ENCODE peak calls at places on chromosomes 13 and 19, in five cellular contexts. R is neural progenitor cell, Y is hepatocyte, P is mammary epithelial cell, E is fibroblast of lung. J is an unnamed sample. For H3K4me1, the result is how much of the 10 kb centered on the place peaks cover.

GRCh38 chr19:10418281-10419199 is 1.8 kb upstream of the PDE4A start:
- DNase-seq in E (peak), R (peak), P (no peak), Y (peak), J (no peak)

GRCh38 chr13:21435710-21436151 is 23.4 kb downstream of the ZDHHC20 start:
- DNase-seq in Y (peak), E (peak), P (peak), R (no peak), J (peak)

GRCh38 chr13:110915874-110916670 is 1.2 kb upstream of the ANKRD10 start:
- DNase-seq in P (peak), E (peak), Y (peak), R (no peak), J (peak)

GRCh38 chr13:85512421-85512820 is 286.8 kb downstream of the SLITRK6 start:
- DNase-seq in Y (no peak), P (no peak), R (no peak), E (no peak), J (no peak)

GRCh38 chr13:114105351-114106225 is 26.8 kb downstream of the RASA3 start:
- DNase-seq in E (no peak), Y (no peak), P (no peak), R (no peak), J (no peak)

GRCh38 chr13:94028234-94029145 is 451.0 kb downstream of the DCT start:
- DNase-seq in P (no peak), Y (no peak), E (no peak), R (no peak), J (no peak)

GRCh38 chr19:13153627-13154240 is 3.5 kb downstream of the IER2 start:
- DNase-seq in Y (peak), R (no peak), E (peak), P (no peak), J (peak)

GRCh38 chr13:24741016-24741662 is 22.8 kb upstream of the RNF17 start:
- DNase-seq in P (no peak), R (no peak), Y (no peak), E (no peak), J (no peak)

GRCh38 chr13:37534181-37534580 is 64.4 kb downstream of the POSTN start:
- DNase-seq in P (peak), Y (no peak), R (no peak), E (peak), J (peak)

GRCh38 chr13:33637978-33638743 is 179.8 kb upstream of the RFC3 start:
- DNase-seq in P (peak), R (no peak), E (peak), Y (no peak), J (peak)

GRCh38 chr19:12783226-12783848 is 7.9 kb upstream of the JUNB start:
- DNase-seq in R (no peak), Y (no peak), P (no peak), E (no peak), J (no peak)

GRCh38 chr13:114097893-114098688 is 34.3 kb downstream of the RASA3 start:
- DNase-seq in Y (no peak), P (no peak), R (no peak), E (no peak), J (no peak)

GRCh38 chr19:3494051-3494450 is 6.4 kb downstream of the DOHH start:
- DNase-seq in Y (no peak), R (peak), E (no peak), P (no peak), J (no peak)

DNA sequence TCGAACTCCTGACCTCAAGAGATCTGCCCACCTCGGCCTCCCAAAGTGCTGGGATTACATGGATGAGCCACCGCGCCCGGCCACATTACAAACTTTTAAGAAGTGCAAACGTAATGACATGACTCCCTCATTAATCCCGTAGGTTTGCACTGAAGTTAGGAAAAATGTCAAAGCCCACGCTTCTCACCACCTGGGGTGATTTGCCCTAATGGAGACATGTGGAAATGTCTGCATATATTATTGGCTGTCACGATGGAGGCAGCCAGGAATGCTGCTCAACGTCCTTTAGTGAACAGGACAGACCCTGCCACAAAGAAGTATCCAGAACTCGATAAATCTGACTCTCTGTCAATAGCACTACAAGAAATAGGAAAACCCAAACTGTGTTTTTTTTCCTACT is 21.0 kb downstream of the NLRP9 start:
- DNase-seq in E (no peak), P (no peak), Y (no peak), R (no peak), J (no peak)
- H3K4me1 ChIP-seq in E (under half), P (under half), Y (under half), R (under half), J (under half)

DNA sequence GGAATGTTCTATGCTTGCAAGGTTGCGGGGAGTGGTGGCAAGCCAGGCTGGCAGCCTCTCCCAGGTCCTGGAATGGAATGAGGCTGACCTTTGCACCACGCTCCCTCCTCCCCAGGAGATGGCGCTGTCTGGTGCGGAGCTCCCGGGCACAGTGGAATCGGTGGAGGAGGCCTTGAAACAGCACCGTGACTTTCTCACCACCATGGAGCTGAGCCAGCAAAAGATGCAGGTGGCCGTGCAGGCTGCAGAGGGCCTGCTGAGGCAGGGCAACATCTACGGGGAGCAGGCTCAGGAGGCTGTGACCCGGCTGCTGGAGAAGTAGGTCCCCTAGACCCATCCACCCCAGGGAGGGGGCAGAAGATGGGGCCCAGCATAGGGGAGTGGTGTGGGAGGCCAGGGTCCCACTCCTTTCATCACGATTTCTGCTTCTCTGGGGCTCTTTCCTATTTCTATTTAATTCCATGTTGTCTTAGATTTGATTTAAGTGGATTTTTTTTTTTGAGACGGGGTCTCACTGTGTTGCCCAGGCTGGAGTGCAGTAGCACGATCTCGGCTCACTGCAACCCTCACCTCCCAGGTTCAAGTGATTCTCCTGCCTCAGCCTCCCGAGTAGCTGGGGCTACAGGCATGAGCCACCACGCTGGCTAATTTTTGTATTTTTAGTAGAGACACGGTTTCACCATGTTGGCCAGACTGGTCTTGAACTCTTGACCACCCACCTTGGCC is 53.2 kb upstream of the SHKBP1 start:
- DNase-seq in P (peak), Y (peak), R (peak), E (peak), J (peak)
- H2AFZ ChIP-seq in P (no peak), Y (no peak), R (no peak), E (no peak), J (no peak)

GRCh38 chr19:49338691-49339363 is 3.6 kb downstream of the CD37 start:
- DNase-seq in E (peak), R (peak), P (peak), Y (peak), J (peak)

GRCh38 chr19:49340865-49341718 is 5.9 kb downstream of the CD37 start:
- DNase-seq in P (no peak), E (no peak), Y (no peak), R (no peak), J (no peak)

GRCh38 chr19:49340069-49340864 is 5.1 kb downstream of the CD37 start:
- DNase-seq in E (no peak), Y (peak), P (no peak), R (peak), J (no peak)

GRCh38 chr19:49338023-49338677 is 2.9 kb downstream of the CD37 start:
- DNase-seq in P (no peak), E (no peak), R (peak), Y (no peak), J (no peak)

DNA sequence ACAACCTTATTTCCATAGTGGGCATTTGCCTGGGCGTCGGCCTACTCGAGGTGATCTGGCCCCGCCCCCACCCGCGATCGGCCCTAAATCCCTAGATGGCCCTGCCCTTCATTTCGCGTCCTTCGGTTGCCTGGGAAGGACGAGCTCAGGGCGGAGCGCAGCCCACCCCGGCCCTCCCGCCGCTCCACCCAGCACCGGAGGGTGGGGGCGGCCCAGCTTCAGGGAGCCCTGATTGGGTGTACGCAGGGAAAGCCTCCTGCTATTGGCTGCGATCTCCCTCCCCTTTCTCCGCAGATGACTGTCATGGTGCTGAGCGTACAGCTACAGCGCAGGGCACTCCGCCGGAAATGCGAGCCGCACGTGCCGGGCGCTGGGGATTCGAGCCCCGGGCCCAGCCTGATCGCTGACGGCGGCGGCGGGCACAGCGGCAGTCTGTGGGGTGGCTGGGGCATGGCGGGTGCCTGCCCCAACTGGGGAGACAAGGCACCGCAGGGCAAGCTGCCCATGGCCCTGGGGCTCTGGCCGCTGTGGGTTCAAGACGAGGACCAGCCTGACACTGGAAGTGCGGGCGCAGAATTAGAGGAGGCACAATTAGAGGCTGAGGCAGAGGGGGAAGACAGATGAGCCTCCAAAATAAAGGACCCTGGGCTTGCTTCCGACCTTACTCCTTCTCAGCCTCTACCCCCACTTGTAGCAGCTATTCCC is 4.3 kb downstream of the CD37 start:
- DNase-seq in E (peak), P (peak), Y (peak), R (peak), J (peak)
- H3K4me1 ChIP-seq in E (under half), P (under half), Y (under half), R (under half), J (under half)

GRCh38 chr19:38388310-38389100 is at the start of gene SPRED3:
- DNase-seq in E (peak), Y (peak), P (no peak), R (peak), J (no peak)

GRCh38 chr19:38386300-38386967 is 1.4 kb downstream of the GGN start:
- DNase-seq in R (peak), Y (peak), P (no peak), E (no peak), J (no peak)

GRCh38 chr19:38385804-38386257 is 2.0 kb downstream of the GGN start:
- DNase-seq in Y (no peak), E (no peak), R (peak), P (no peak), J (no peak)

GRCh38 chr19:38387550-38388309 is at the start of gene GGN:
- DNase-seq in E (peak), P (peak), Y (peak), R (peak), J (peak)

GRCh38 chr19:38386968-38387549 is 775 bp downstream of the GGN start:
- DNase-seq in Y (peak), E (no peak), P (no peak), R (no peak), J (no peak)
- H2AFZ ChIP-seq in Y (no peak), E (no peak), P (peak), R (no peak), J (no peak)

DNA sequence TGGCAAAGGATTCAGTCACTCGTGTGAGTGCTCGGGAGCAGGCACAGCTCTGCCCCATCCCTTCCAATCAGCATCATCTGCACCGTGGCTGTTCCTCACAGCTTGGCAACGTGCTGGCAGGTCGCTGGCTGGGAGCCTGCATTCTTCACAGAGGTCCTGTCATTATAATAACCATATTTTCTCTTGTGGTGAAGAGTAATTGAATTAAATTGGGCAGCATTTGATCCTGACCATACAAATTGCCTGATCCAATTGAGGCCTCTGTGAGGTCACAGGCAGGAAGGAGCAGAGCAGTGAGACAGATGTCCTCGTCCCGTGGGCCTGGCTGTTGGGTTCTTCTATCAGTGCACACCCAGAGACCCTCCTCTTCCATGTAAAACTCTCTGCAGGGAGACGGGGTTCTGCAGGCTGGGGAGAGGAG is 407.8 kb downstream of the COG6 start:
- DNase-seq in R (no peak), P (no peak), E (peak), Y (no peak), J (no peak)
- H3K4me1 ChIP-seq in R (under half), P (half or more), E (under half), Y (under half), J (under half)

GRCh38 chr19:38900220-38900629 is 456 bp downstream of the NFKBIB start:
- DNase-seq in Y (no peak), P (no peak), E (no peak), R (no peak), J (no peak)

GRCh38 chr19:38898788-38899446 is 501 bp downstream of the SIRT2 start:
- DNase-seq in P (peak), E (peak), R (peak), Y (no peak), J (peak)

GRCh38 chr19:38901683-38902082 is 1.9 kb downstream of the NFKBIB start:
- DNase-seq in Y (no peak), R (no peak), E (no peak), P (no peak), J (no peak)

GRCh38 chr19:38899447-38900219 is at the start of the genes NFKBIB and SIRT2:
- DNase-seq in P (peak), Y (peak), R (peak), E (peak), J (peak)

DNA sequence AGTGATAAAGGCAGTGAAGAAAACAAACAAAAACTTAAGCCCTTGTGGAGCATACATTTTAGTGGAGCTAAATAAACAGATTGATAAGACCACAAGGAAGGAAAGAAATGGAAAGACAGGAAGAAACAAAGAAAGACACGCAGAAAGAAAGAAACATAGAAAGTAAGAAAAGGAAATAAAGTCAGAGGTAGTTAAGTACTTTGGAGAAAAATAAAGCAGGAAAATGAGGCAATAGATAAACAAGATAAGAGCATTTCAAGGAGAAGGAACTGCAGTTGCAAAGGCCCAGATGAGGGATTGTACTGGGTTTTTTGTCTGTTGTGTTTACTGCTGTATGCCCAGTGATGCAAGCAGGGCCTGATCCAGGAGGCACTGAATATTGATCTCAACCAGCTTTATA is 1.0 kb downstream of the NFKBIB start:
- DNase-seq in E (no peak), Y (no peak), R (no peak), P (no peak), J (no peak)
- H2AFZ ChIP-seq in E (no peak), Y (peak), R (peak), P (no peak), J (no peak)